ENCODE peak calls at places on chromosome 6, in nine cellular contexts. One of them, this sample, is unnamed.
A peak's percentile ranks its signal among the peaks of the same experiment; 100 is the strongest.

GRCh38 chr6:163900570-163900969 is 486.1 kb downstream of the QKI start:
- DNase-seq in body of pancreas: no peak
- DNase-seq in stomach: no peak
- DNase-seq in lower leg skin: no peak
- DNase-seq in A549: no peak
- DNase-seq in heart left ventricle: no peak
- DNase-seq in spleen: no peak
- DNase-seq in ovary: no peak
- DNase-seq in HCT116: no peak
- DNase-seq in this sample: no peak

GRCh38 chr6:72894091-72894490 is 272.2 kb downstream of the KCNQ5 start:
- DNase-seq in stomach: no peak
- DNase-seq in body of pancreas: no peak
- DNase-seq in ovary: no peak
- DNase-seq in lower leg skin: no peak
- DNase-seq in heart left ventricle: no peak
- DNase-seq in A549: no peak
- DNase-seq in spleen: no peak
- DNase-seq in HCT116: no peak
- DNase-seq in this sample: no peak

GRCh38 chr6:63764318-63764916 is 128.8 kb downstream of the PHF3 start:
- DNase-seq in A549: no peak
- DNase-seq in stomach: no peak
- DNase-seq in heart left ventricle: no peak
- DNase-seq in body of pancreas: no peak
- DNase-seq in spleen: no peak
- DNase-seq in lower leg skin: no peak
- DNase-seq in ovary: no peak
- DNase-seq in HCT116: peak; percentile 29
- DNase-seq in this sample: no peak

GRCh38 chr6:56288347-56288746 is 41.0 kb upstream of the COL21A1 start:
- DNase-seq in A549: no peak
- DNase-seq in stomach: no peak
- DNase-seq in lower leg skin: no peak
- DNase-seq in HCT116: no peak
- DNase-seq in spleen: no peak
- DNase-seq in ovary: no peak
- DNase-seq in body of pancreas: no peak
- DNase-seq in heart left ventricle: no peak
- DNase-seq in this sample: no peak

GRCh38 chr6:56115715-56116114 is 131.7 kb downstream of the COL21A1 start:
- DNase-seq in spleen: no peak
- DNase-seq in body of pancreas: no peak
- DNase-seq in HCT116: no peak
- DNase-seq in stomach: no peak
- DNase-seq in ovary: no peak
- DNase-seq in heart left ventricle: no peak
- DNase-seq in A549: no peak
- DNase-seq in lower leg skin: no peak
- DNase-seq in this sample: no peak

GRCh38 chr6:112443118-112443641 is 96.0 kb downstream of the RFPL4B start:
- DNase-seq in stomach: no peak
- DNase-seq in spleen: no peak
- DNase-seq in A549: no peak
- DNase-seq in ovary: no peak
- DNase-seq in HCT116: no peak
- DNase-seq in body of pancreas: no peak
- DNase-seq in lower leg skin: no peak
- DNase-seq in heart left ventricle: no peak
- DNase-seq in this sample: no peak

GRCh38 chr6:129641344-129641743 is 68.6 kb downstream of the ARHGAP18 start:
- DNase-seq in body of pancreas: no peak
- DNase-seq in heart left ventricle: no peak
- DNase-seq in A549: no peak
- DNase-seq in lower leg skin: no peak
- DNase-seq in ovary: no peak
- DNase-seq in stomach: no peak
- DNase-seq in HCT116: peak; percentile 61
- DNase-seq in spleen: no peak
- DNase-seq in this sample: no peak

GRCh38 chr6:9456241-9456658 is 958.6 kb downstream of the TFAP2A start:
- DNase-seq in stomach: no peak
- DNase-seq in ovary: no peak
- DNase-seq in heart left ventricle: no peak
- DNase-seq in body of pancreas: no peak
- DNase-seq in A549: no peak
- DNase-seq in lower leg skin: no peak
- DNase-seq in HCT116: no peak
- DNase-seq in spleen: no peak
- DNase-seq in this sample: no peak

GRCh38 chr6:135182993-135183531 is 2.0 kb downstream of the MYB start:
- DNase-seq in heart left ventricle: peak; percentile 65
- DNase-seq in ovary: no peak
- DNase-seq in lower leg skin: no peak
- DNase-seq in body of pancreas: peak; percentile 17
- DNase-seq in stomach: peak; percentile 65
- DNase-seq in HCT116: no peak
- DNase-seq in A549: no peak
- DNase-seq in spleen: peak; percentile 89
- DNase-seq in this sample: no peak

GRCh38 chr6:135185483-135185882 is 4.4 kb downstream of the MYB start:
- DNase-seq in body of pancreas: no peak
- DNase-seq in A549: no peak
- DNase-seq in heart left ventricle: no peak
- DNase-seq in lower leg skin: no peak
- DNase-seq in HCT116: no peak
- DNase-seq in ovary: no peak
- DNase-seq in spleen: no peak
- DNase-seq in stomach: no peak
- DNase-seq in this sample: no peak

GRCh38 chr6:135181333-135182119 is 418 bp downstream of the MYB start:
- DNase-seq in HCT116: no peak
- DNase-seq in A549: no peak
- DNase-seq in stomach: no peak
- DNase-seq in lower leg skin: no peak
- DNase-seq in spleen: peak; percentile 80
- DNase-seq in heart left ventricle: peak; percentile 57
- DNase-seq in ovary: no peak
- DNase-seq in body of pancreas: no peak
- DNase-seq in this sample: peak; percentile 15

GRCh38 chr6:135182120-135182992 is 1.2 kb downstream of the MYB start:
- DNase-seq in lower leg skin: no peak
- DNase-seq in heart left ventricle: peak; percentile 63
- DNase-seq in ovary: no peak
- DNase-seq in HCT116: no peak
- DNase-seq in A549: no peak
- DNase-seq in body of pancreas: peak; percentile 11
- DNase-seq in stomach: peak; percentile 31
- DNase-seq in spleen: peak; percentile 88
- DNase-seq in this sample: peak; percentile 9

DNA sequence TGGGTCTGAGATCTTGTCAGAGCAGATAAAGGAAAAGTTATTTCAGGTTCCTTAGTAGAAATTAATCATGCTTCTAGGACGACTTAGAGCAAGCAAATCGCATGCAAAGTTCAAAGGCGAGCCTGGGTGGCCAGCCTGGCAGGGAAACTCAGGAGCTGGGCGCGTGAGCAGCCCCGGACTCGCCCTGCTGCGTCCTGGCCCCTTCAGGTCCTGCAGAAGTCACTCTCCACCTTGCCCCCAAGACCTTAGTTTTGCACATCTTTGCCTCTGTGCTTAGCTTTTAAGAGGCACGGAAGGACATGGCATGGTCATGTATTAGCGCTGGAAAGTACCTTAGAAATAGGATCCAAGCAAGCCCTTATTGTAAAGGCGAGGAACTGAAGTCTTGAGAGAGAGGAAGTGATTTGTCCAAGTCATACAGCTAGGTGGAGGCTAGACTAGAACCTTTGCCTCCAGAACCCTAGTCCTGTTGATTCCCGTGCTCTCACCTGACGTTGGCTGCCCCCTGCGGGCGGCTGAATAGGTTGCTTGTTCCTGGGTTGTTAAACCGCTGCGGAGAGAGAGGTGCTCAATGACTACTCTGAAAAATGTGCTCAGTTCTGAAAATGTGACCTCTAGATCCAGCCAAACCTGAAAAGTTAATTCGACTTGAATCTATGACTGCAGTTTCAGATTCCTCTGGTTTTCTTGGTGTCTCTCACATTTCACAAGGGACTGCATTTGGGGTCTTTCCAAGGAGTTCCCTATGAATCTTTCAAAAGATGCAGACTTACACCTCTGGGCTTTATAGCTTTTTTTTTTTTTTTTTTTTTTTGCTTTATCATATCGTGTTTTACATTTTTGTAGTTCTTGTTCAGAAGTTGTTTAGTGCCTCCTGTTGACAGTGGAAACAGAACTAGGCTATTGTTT is 2.7 kb downstream of the MYB start:
- DNase-seq in stomach: peak; percentile 67
- DNase-seq in heart left ventricle: peak; percentile 67
- DNase-seq in ovary: no peak
- DNase-seq in HCT116: peak; percentile 83
- DNase-seq in body of pancreas: peak; percentile 51
- DNase-seq in A549: peak; percentile 37
- DNase-seq in lower leg skin: no peak
- DNase-seq in spleen: peak; percentile 89
- DNase-seq in this sample: no peak
- TF ChIP-seq POLR2A in stomach: no peak
- TF ChIP-seq POLR2A in heart left ventricle: no peak
- TF ChIP-seq POLR2A in ovary: no peak
- TF ChIP-seq POLR2A in HCT116: no peak
- TF ChIP-seq POLR2A in body of pancreas: no peak
- TF ChIP-seq POLR2A in A549: no peak
- TF ChIP-seq POLR2A in lower leg skin: no peak
- TF ChIP-seq POLR2A in spleen: no peak
- TF ChIP-seq POLR2A in this sample: no peak

DNA sequence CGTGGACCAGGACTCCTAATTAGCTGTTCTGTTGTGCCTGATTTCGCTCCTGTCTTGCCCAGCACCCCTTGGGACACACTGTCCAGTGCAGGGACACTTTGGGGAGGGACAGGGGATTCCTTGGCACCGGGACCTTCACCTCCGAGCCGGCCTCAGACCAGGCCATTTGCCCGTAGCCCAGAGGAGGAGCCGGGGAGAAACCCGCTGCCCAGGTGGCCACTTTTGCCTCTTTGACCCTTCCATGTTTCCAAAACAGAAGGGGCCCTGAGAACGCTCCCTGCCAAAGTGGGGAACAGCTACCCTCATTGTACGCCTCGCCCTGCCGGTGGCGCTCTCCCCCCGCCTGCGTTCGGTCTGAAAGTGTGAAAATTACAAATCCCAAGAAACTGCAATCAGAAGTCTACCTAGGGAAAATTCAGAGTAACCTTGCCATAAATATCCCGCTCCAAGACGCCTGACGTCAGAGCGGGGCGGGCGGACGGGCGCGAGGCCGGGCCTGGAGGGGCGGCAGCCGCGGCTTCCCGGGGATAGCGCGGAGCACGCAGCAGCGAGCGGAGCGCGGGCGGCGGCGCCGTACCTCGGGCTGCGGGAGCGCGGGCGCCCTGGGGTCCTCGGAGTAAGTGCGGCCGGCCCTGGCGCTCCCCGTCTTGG is at the start of gene DAAM2:
- DNase-seq in HCT116: no peak
- DNase-seq in heart left ventricle: peak; percentile 85
- DNase-seq in lower leg skin: peak; percentile 22
- DNase-seq in spleen: peak; percentile 80
- DNase-seq in body of pancreas: peak; percentile 63
- DNase-seq in A549: no peak
- DNase-seq in stomach: peak; percentile 64
- DNase-seq in ovary: peak; percentile 81
- DNase-seq in this sample: no peak
- TF ChIP-seq POLR2A in HCT116: no peak
- TF ChIP-seq POLR2A in heart left ventricle: peak; percentile 74
- TF ChIP-seq POLR2A in lower leg skin: no peak
- TF ChIP-seq POLR2A in spleen: no peak
- TF ChIP-seq POLR2A in body of pancreas: peak; percentile 39
- TF ChIP-seq POLR2A in A549: no peak
- TF ChIP-seq POLR2A in stomach: no peak
- TF ChIP-seq POLR2A in ovary: peak; percentile 74
- TF ChIP-seq POLR2A in this sample: peak; percentile 12

GRCh38 chr6:131631625-131632284 is 3.7 kb upstream of the MED23 start:
- DNase-seq in A549: no peak
- DNase-seq in lower leg skin: no peak
- DNase-seq in spleen: no peak
- DNase-seq in heart left ventricle: no peak
- DNase-seq in body of pancreas: no peak
- DNase-seq in ovary: no peak
- DNase-seq in HCT116: no peak
- DNase-seq in stomach: no peak
- DNase-seq in this sample: no peak

GRCh38 chr6:131628726-131629125 is 684 bp upstream of the MED23 start:
- DNase-seq in body of pancreas: no peak
- DNase-seq in stomach: no peak
- DNase-seq in HCT116: no peak
- DNase-seq in A549: no peak
- DNase-seq in heart left ventricle: no peak
- DNase-seq in spleen: no peak
- DNase-seq in lower leg skin: no peak
- DNase-seq in ovary: no peak
- DNase-seq in this sample: no peak

GRCh38 chr6:131629656-131630055 is 1.6 kb upstream of the MED23 start:
- DNase-seq in spleen: no peak
- DNase-seq in A549: no peak
- DNase-seq in lower leg skin: peak; percentile 23
- DNase-seq in HCT116: no peak
- DNase-seq in stomach: no peak
- DNase-seq in ovary: no peak
- DNase-seq in body of pancreas: no peak
- DNase-seq in heart left ventricle: no peak
- DNase-seq in this sample: no peak

GRCh38 chr6:131627724-131628682 is at the start of gene MED23:
- DNase-seq in body of pancreas: peak; percentile 97
- DNase-seq in heart left ventricle: peak; percentile 96
- DNase-seq in spleen: peak; percentile 99
- DNase-seq in lower leg skin: peak; percentile 91
- DNase-seq in HCT116: peak; percentile 92
- DNase-seq in stomach: peak; percentile 97
- DNase-seq in A549: peak; percentile 68
- DNase-seq in ovary: peak; percentile 97
- DNase-seq in this sample: peak; percentile 50
- TF ChIP-seq POLR2A in body of pancreas: peak; percentile 81
- TF ChIP-seq POLR2A in heart left ventricle: peak; percentile 62
- TF ChIP-seq POLR2A in spleen: peak; percentile 77
- TF ChIP-seq POLR2A in lower leg skin: no peak
- TF ChIP-seq POLR2A in HCT116: no peak
- TF ChIP-seq POLR2A in stomach: no peak
- TF ChIP-seq POLR2A in A549: peak; percentile 40
- TF ChIP-seq POLR2A in ovary: peak; percentile 57
- TF ChIP-seq POLR2A in this sample: peak; percentile 52

DNA sequence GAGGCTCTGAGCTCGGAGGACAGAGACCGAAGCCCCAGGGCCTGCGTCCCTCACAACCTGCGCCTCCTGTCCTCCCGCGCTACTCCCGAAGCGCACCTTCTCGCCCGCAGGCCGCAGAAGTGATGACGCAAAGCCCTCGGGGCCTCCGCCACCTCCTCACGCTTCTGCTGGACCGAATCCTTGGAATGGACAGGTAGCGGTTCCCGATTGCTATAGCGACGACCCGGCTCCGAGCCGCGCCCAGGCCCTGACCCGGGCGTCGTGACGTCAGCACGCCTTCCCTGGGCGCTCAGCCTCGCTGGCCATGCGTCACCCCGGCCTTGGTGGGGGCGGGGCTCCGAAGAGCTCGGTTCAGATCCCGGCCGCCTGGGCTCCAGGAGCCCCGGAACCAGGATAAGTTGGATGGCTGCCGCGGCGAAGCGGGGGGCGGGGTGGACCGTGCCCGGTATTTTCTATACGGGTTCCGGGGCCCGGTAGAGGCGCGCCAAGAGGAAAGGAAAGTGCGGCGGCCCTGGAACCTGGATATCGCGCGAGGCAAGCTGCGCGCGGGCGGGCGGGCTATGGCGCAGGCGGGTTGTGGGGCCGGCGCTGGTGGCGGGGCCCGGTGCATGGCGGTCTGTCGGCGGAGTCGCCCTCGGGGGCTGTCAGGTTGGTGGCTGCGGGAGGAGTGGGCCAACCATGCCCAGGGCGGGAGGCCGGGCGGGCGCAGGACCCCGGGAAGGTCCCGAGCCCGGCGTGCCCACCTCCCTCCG is at the start of gene ZNF76:
- DNase-seq in HCT116: peak; percentile 95
- DNase-seq in lower leg skin: peak; percentile 96
- DNase-seq in ovary: peak; percentile 100
- DNase-seq in body of pancreas: peak; percentile 99
- DNase-seq in A549: peak; percentile 87
- DNase-seq in heart left ventricle: peak; percentile 99
- DNase-seq in spleen: peak; percentile 98
- DNase-seq in stomach: peak; percentile 99
- DNase-seq in this sample: peak; percentile 95
- TF ChIP-seq POLR2A in HCT116: no peak
- TF ChIP-seq POLR2A in lower leg skin: peak; percentile 36
- TF ChIP-seq POLR2A in ovary: peak; percentile 86
- TF ChIP-seq POLR2A in body of pancreas: peak; percentile 73
- TF ChIP-seq POLR2A in A549: peak; percentile 62
- TF ChIP-seq POLR2A in heart left ventricle: peak; percentile 69
- TF ChIP-seq POLR2A in spleen: peak; percentile 88
- TF ChIP-seq POLR2A in stomach: peak; percentile 19
- TF ChIP-seq POLR2A in this sample: peak; percentile 55